ENCODE peak calls at places on chromosomes 3 and 15, in eight cellular contexts. S is T1000, U is fibroblast of pulmonary artery, K is type B pancreatic cell, B is mesenteric fat pad, X is ureter, A is amniotic stem cell, D is RWPE1. Z is an unnamed sample.

GRCh38 chr3:49093853-49094767 is at the start of gene QRICH1:
- DNase-seq in X (peak; percentile 99), U (peak; percentile 98), D (peak; percentile 90), K (peak; percentile 97), B (peak; percentile 98), S (peak; percentile 97), A (peak; percentile 93), Z (peak; percentile 95)

GRCh38 chr15:68277131-68277604 is 377 bp upstream of the FEM1B start:
- DNase-seq in D (peak; percentile 20), A (no peak), X (no peak), B (no peak), U (peak; percentile 69), K (no peak), S (no peak), Z (no peak)

GRCh38 chr3:185988816-185989175 is 51.0 kb upstream of the TRA2B start:
- DNase-seq in A (no peak), K (no peak), S (no peak), U (no peak), D (no peak), B (no peak), X (no peak), Z (no peak)

GRCh38 chr3:124694486-124694885 is 35.8 kb upstream of the UMPS start:
- DNase-seq in B (no peak), U (no peak), X (no peak), A (no peak), K (no peak), D (no peak), S (no peak), Z (no peak)

GRCh38 chr15:38853608-38854007 is 289.0 kb upstream of the RASGRP1 start:
- DNase-seq in K (no peak), S (no peak), X (no peak), A (no peak), D (peak; percentile 12), B (no peak), U (peak; percentile 55), Z (peak; percentile 20)

GRCh38 chr15:49742381-49742780 is 121.5 kb downstream of the DTWD1 start:
- DNase-seq in D (no peak), X (no peak), A (no peak), S (no peak), K (no peak), B (no peak), U (no peak), Z (no peak)

GRCh38 chr3:58994746-58995330 is 55.0 kb downstream of the CFAP20DC start:
- DNase-seq in X (peak; percentile 49), K (no peak), A (peak; percentile 75), B (no peak), S (peak; percentile 22), U (peak; percentile 83), D (peak; percentile 46), Z (no peak)

GRCh38 chr3:112358311-112358780 is 25.4 kb downstream of the CD200 start:
- DNase-seq in K (no peak), A (no peak), B (no peak), X (no peak), S (no peak), U (no peak), D (no peak), Z (no peak)